ENCODE peak calls at places on chromosomes 12 and 14, in four cellular contexts. V, L, H and Q are unnamed samples.

GRCh38 chr12:47757840-47758583 is 668 bp downstream of the RAPGEF3 start:
- DNase-seq in V (no peak), L (peak; percentile 14), H (no peak), Q (peak; percentile 52)

GRCh38 chr12:25269701-25270100 is 19.0 kb upstream of the KRAS start:
- DNase-seq in H (no peak), V (no peak), L (no peak), Q (no peak)

GRCh38 chr14:51677276-51677675 is 25.6 kb downstream of the FRMD6 start:
- DNase-seq in V (no peak), L (no peak), H (peak; percentile 74), Q (no peak)

GRCh38 chr14:93303659-93304058 is 29.2 kb downstream of the BTBD7 start:
- DNase-seq in H (peak; percentile 54), V (no peak), L (no peak), Q (no peak)

GRCh38 chr12:6701078-6701768 is 608 bp upstream of the PIANP start:
- DNase-seq in L (no peak), H (no peak), V (no peak), Q (no peak)

GRCh38 chr12:10826258-10826657 is at the start of gene TAS2R10:
- DNase-seq in L (no peak), V (no peak), H (no peak), Q (no peak)

GRCh38 chr12:113898466-113898865 is 67.7 kb downstream of the RBM19 start:
- DNase-seq in H (no peak), V (no peak), L (no peak), Q (no peak)

GRCh38 chr12:57586832-57587429 is 4.1 kb upstream of the PIP4K2C start:
- DNase-seq in V (no peak), L (no peak), H (no peak), Q (no peak)

GRCh38 chr12:2163172-2163927 is 110.6 kb downstream of the CACNA1C start:
- DNase-seq in H (peak; percentile 98), L (peak; percentile 92), V (no peak), Q (peak; percentile 70)

GRCh38 chr12:124694250-124694649 is 126.8 kb upstream of the NCOR2 start:
- DNase-seq in H (no peak), L (no peak), V (no peak), Q (no peak)

GRCh38 chr12:52525661-52526499 is 5.7 kb upstream of the KRT5 start:
- DNase-seq in L (no peak), H (no peak), V (no peak), Q (no peak)

GRCh38 chr12:107891967-107892366 is 117.5 kb downstream of the ASCL4 start:
- DNase-seq in H (peak; percentile 11), V (no peak), L (no peak), Q (no peak)

GRCh38 chr14:80150301-80150700 is 61.0 kb downstream of the DIO2 start:
- DNase-seq in L (no peak), V (no peak), H (no peak), Q (no peak)

GRCh38 chr12:69846976-69847375 is 21.9 kb downstream of the MYRFL start:
- DNase-seq in H (no peak), V (no peak), L (no peak), Q (no peak)

GRCh38 chr14:50062438-50063039 is 53.8 kb downstream of the VCPKMT start:
- DNase-seq in H (peak; percentile 74), V (peak; percentile 76), L (peak; percentile 64), Q (peak; percentile 38)

GRCh38 chr12:123907726-123908476 is 64.7 kb downstream of the CCDC92 start:
- DNase-seq in V (no peak), L (no peak), H (peak; percentile 38), Q (no peak)

GRCh38 chr14:64946310-64947045 is 3.9 kb upstream of the GPX2 start:
- DNase-seq in V (no peak), L (no peak), H (no peak), Q (no peak)

GRCh38 chr12:85468356-85469157 is 188.5 kb downstream of the ALX1 start:
- DNase-seq in H (peak; percentile 78), V (peak; percentile 13), L (peak; percentile 45), Q (peak; percentile 27)

GRCh38 chr14:67514650-67515385 is 18.3 kb upstream of the PLEKHH1 start:
- DNase-seq in L (peak; percentile 62), H (peak; percentile 34), V (peak; percentile 32), Q (peak; percentile 50)

GRCh38 chr12:2922329-2922728 is 31.6 kb downstream of the TULP3 start:
- DNase-seq in L (no peak), H (no peak), V (no peak), Q (no peak)

GRCh38 chr12:21764063-21764462 is 10.4 kb downstream of the KCNJ8 start:
- DNase-seq in L (no peak), H (no peak), V (no peak), Q (no peak)

GRCh38 chr12:97148941-97149559 is 242.0 kb downstream of the NEDD1 start:
- DNase-seq in L (peak; percentile 47), H (peak; percentile 50), V (peak; percentile 15), Q (peak; percentile 68)

GRCh38 chr12:12606793-12607589 is 4.7 kb upstream of the CREBL2 start:
- DNase-seq in H (peak; percentile 66), V (no peak), L (no peak), Q (no peak)

GRCh38 chr14:68141531-68142088 is 322.0 kb downstream of the RAD51B start:
- DNase-seq in H (peak; percentile 46), V (no peak), L (no peak), Q (no peak)

GRCh38 chr12:127588224-127588623 is 678.7 kb upstream of the TMEM132C start:
- DNase-seq in H (peak; percentile 14), V (no peak), L (no peak), Q (no peak)

GRCh38 chr12:76586764-76587395 is 27.3 kb upstream of the OSBPL8 start:
- DNase-seq in H (peak; percentile 74), V (peak; percentile 26), L (peak; percentile 13), Q (no peak)

GRCh38 chr14:61101803-61102548 is 120.9 kb downstream of the SLC38A6 start:
- DNase-seq in H (peak; percentile 88), V (no peak), L (no peak), Q (no peak)

GRCh38 chr14:51442513-51443175 is 202.6 kb downstream of the TMX1 start:
- DNase-seq in L (no peak), H (peak; percentile 97), V (no peak), Q (no peak)

GRCh38 chr12:44385964-44386363 is 490.2 kb downstream of the NELL2 start:
- DNase-seq in L (no peak), H (no peak), V (no peak), Q (no peak)

GRCh38 chr12:26696613-26697092 is 136.3 kb downstream of the ITPR2 start:
- DNase-seq in H (peak; percentile 57), V (no peak), L (no peak), Q (no peak)

GRCh38 chr14:96206461-96206860 is 1.8 kb downstream of the BDKRB2 start:
- DNase-seq in H (no peak), L (peak; percentile 50), V (no peak), Q (no peak)

GRCh38 chr12:2057041-2057792 is 4.4 kb downstream of the CACNA1C start:
- DNase-seq in V (no peak), L (peak; percentile 70), H (peak; percentile 70), Q (peak; percentile 60)

GRCh38 chr14:92252291-92252690 is 70.7 kb upstream of the SLC24A4 start:
- DNase-seq in H (no peak), V (no peak), L (no peak), Q (no peak)